ENCODE peak calls at places on chromosome 1, in four cellular contexts. R is LoVo, O is NAMALWA, K is HTR-8/SVneo. J is an unnamed sample.

GRCh38 chr1:74971982-74972381 is 162.2 kb upstream of the LHX8 start:
- DNase-seq in R (no peak), O (no peak), K (no peak), J (no peak)

GRCh38 chr1:57206038-57206437 is 217.8 kb downstream of the DAB1 start:
- DNase-seq in R (no peak), O (no peak), K (no peak), J (no peak)

GRCh38 chr1:22341791-22342605 is 109.7 kb upstream of the ZBTB40 start:
- DNase-seq in R (no peak), O (no peak), K (peak), J (peak)

GRCh38 chr1:170267317-170267716 is 121.6 kb downstream of the NTMT2 start:
- DNase-seq in R (no peak), O (no peak), K (no peak), J (peak)

GRCh38 chr1:212647004-212647403 is 38.4 kb downstream of the ATF3 start:
- DNase-seq in R (no peak), O (no peak), K (no peak), J (no peak)

GRCh38 chr1:81414417-81415087 is 386.2 kb upstream of the ADGRL2 start:
- DNase-seq in R (peak), O (peak), K (peak), J (peak)

GRCh38 chr1:159699653-159700052 is 14.7 kb downstream of the CRP start:
- DNase-seq in R (no peak), O (no peak), K (no peak), J (no peak)

GRCh38 chr1:8822383-8823294 is 5.2 kb upstream of the RERE start:
- DNase-seq in R (peak), O (no peak), K (peak), J (peak)

GRCh38 chr1:231844986-231845502 is 218.5 kb downstream of the DISC1 start:
- DNase-seq in R (no peak), O (no peak), K (no peak), J (no peak)

GRCh38 chr1:31409946-31410858 is 2.8 kb upstream of the SERINC2 start:
- DNase-seq in R (no peak), O (no peak), K (no peak), J (no peak)

GRCh38 chr1:14733053-14733778 is 134.7 kb downstream of the KAZN start:
- DNase-seq in R (no peak), O (no peak), K (no peak), J (peak)

GRCh38 chr1:155091071-155092051 is 12.7 kb downstream of the EFNA3 start:
- DNase-seq in R (peak), O (peak), K (peak), J (peak)

GRCh38 chr1:24362982-24363614 is 43.9 kb downstream of the GRHL3 start:
- DNase-seq in R (peak), O (no peak), K (peak), J (peak)

GRCh38 chr1:150051089-150051373 is 16.5 kb upstream of the VPS45 start:
- DNase-seq in R (no peak), O (no peak), K (no peak), J (no peak)